ENCODE peak calls at places on chromosomes 12 and 14, in six cellular contexts. D, H, A, R, S and Z are unnamed samples.

GRCh38 chr14:24013654-24014514 is 25.2 kb downstream of the DHRS4L2 start:
- DNase-seq in D (peak; percentile 72), S (peak; percentile 77), A (peak; percentile 78), R (peak; percentile 60), H (peak; percentile 71), Z (peak; percentile 62)

GRCh38 chr12:106632797-106633450 is 50.1 kb downstream of the RFX4 start:
- DNase-seq in D (no peak), R (no peak), A (peak; percentile 43), S (peak; percentile 58), H (no peak), Z (no peak)

GRCh38 chr14:103872492-103873113 is 25.2 kb upstream of the PPP1R13B start:
- DNase-seq in S (no peak), A (no peak), R (no peak), H (no peak), D (no peak), Z (no peak)

GRCh38 chr14:102417118-102417517 is 54.4 kb downstream of the TECPR2 start:
- DNase-seq in R (no peak), A (no peak), S (no peak), H (no peak), D (peak; percentile 6), Z (no peak)

GRCh38 chr12:79637093-79637492 is 53.7 kb downstream of the PAWR start:
- DNase-seq in D (no peak), R (no peak), S (no peak), H (no peak), A (no peak), Z (no peak)

GRCh38 chr12:23704992-23705943 is 244.2 kb downstream of the SOX5 start:
- DNase-seq in D (no peak), S (no peak), R (no peak), H (no peak), A (no peak), Z (no peak)

GRCh38 chr14:96631621-96632362 is 129.6 kb downstream of the PAPOLA start:
- DNase-seq in R (no peak), D (no peak), S (no peak), H (no peak), A (no peak), Z (no peak)

GRCh38 chr14:88961214-88961613 is 136.8 kb downstream of the TTC8 start:
- DNase-seq in A (no peak), H (no peak), R (no peak), S (no peak), D (no peak), Z (no peak)

GRCh38 chr12:74412607-74413230 is 124.9 kb upstream of the ATXN7L3B start:
- DNase-seq in H (peak; percentile 3), R (no peak), S (peak; percentile 39), A (peak; percentile 28), D (no peak), Z (no peak)
- H3K4me3 ChIP-seq in H (no peak overlapping the region), R (no peak overlapping the region), S (no peak overlapping the region), A (no peak overlapping the region), D (no peak overlapping the region), Z (no peak overlapping the region)

GRCh38 chr12:70240677-70241076 is 2.6 kb upstream of the CNOT2 start:
- DNase-seq in S (no peak), D (no peak), A (no peak), R (no peak), H (no peak), Z (no peak)

GRCh38 chr12:70243510-70244331 is 488 bp downstream of the CNOT2 start:
- DNase-seq in A (peak; percentile 13), D (peak; percentile 85), H (peak; percentile 61), R (peak; percentile 70), S (peak; percentile 75), Z (peak; percentile 77)

GRCh38 chr12:70245458-70245857 is 2.2 kb downstream of the CNOT2 start:
- DNase-seq in H (no peak), S (no peak), A (no peak), D (no peak), R (no peak), Z (no peak)

GRCh38 chr12:70242695-70243509 is at the start of gene CNOT2:
- DNase-seq in R (peak; percentile 88), H (peak; percentile 93), D (peak; percentile 93), S (peak; percentile 94), A (peak; percentile 86), Z (peak; percentile 93)

DNA sequence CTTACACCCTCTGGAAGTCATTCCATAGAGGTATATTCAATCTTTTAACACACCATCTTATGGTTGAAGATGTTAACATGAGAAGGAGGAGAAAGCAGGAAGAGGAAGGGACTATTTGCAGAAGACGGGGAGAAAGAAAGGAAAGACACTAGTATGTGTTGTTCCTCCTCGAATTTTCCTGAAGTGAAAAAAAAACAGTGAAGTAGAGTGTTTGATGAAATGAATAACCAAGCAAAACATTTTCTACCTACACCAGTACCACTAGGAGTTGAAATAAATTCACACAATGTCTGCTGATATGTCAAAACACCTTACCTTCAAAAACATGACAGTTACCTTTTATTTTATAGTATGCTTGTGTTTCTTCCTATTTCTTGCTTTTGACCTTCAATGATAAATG is 1.4 kb upstream of the CNOT2 start:
- DNase-seq in S (no peak), H (no peak), D (no peak), A (no peak), R (no peak), Z (no peak)
- H3K27ac ChIP-seq in S (no peak overlapping the region), H (no peak overlapping the region), D (no peak overlapping the region), A (peak overlapping the region; percentile 96), R (no peak overlapping the region), Z (peak overlapping the region; percentile 97)

GRCh38 chr12:14779834-14780233 is 23.4 kb downstream of the WBP11 start:
- DNase-seq in H (no peak), D (no peak), S (no peak), A (no peak), R (no peak), Z (no peak)

GRCh38 chr12:14780851-14781250 is 22.4 kb downstream of the WBP11 start:
- DNase-seq in D (no peak), S (no peak), H (no peak), A (no peak), R (no peak), Z (no peak)

GRCh38 chr12:14782756-14783155 is 20.5 kb downstream of the WBP11 start:
- DNase-seq in H (no peak), D (no peak), A (no peak), S (no peak), R (no peak), Z (no peak)

GRCh38 chr12:14784471-14784870 is 18.8 kb downstream of the WBP11 start:
- DNase-seq in R (no peak), S (no peak), A (no peak), H (no peak), D (no peak), Z (no peak)

GRCh38 chr12:14781563-14781962 is 21.7 kb downstream of the WBP11 start:
- DNase-seq in A (no peak), D (no peak), R (no peak), S (no peak), H (no peak), Z (no peak)
- TF ChIP-seq POLR2A in A (no peak), D (no peak), R (no peak), S (no peak), H (no peak), Z (no peak)

DNA sequence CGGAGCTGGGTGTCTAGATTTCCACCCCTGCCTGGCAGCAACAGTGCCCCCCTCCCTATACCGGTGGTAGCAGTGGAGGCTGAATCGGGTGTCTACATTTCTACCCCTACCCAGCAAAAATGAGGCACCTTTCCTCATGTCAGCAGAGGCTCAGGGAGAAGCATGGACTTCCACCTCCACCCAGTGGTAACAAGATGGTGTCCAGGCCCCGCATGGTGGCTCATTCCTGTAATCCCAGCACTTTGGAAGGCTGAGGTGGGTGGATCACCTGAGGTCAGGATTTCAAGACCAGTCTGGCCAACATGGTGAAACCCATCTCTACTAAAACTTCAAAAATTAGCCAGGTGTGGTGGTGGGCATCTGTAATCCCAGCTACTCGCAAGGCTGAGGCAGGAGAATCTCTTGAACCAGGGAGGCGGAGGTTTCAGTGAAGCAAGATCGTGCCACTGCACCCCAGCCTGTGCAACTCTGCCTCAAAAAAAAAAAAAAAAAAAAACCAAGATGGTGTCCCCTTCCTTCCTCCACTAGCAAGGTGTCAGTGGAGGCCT is 35.5 kb upstream of the OR5AU1 start:
- DNase-seq in S (no peak), A (no peak), R (no peak), D (no peak), H (no peak), Z (no peak)
- H3K4me3 ChIP-seq in S (peak overlapping the region; percentile 40), A (no peak overlapping the region), R (no peak overlapping the region), D (peak overlapping the region; percentile 3), H (no peak overlapping the region), Z (no peak overlapping the region)

GRCh38 chr14:49950275-49951250 is 57.7 kb downstream of the ARF6 start:
- DNase-seq in S (no peak), R (no peak), H (no peak), A (peak; percentile 66), D (no peak), Z (no peak)
- H3K27ac ChIP-seq in S (peak overlapping the region; percentile 13), R (no peak overlapping the region), H (no peak overlapping the region), A (peak overlapping the region; percentile 57), D (no peak overlapping the region), Z (no peak overlapping the region)

GRCh38 chr12:9647825-9648700 is 21.4 kb upstream of the CLEC2D start:
- DNase-seq in R (peak; percentile 65), A (no peak), H (peak; percentile 69), D (peak; percentile 88), S (peak; percentile 74), Z (peak; percentile 88)
- TF ChIP-seq POLR2A in R (no peak), A (no peak), H (peak; percentile 28), D (peak; percentile 45), S (peak; percentile 39), Z (no peak)

GRCh38 chr12:12505544-12506501 is 56.8 kb downstream of the DUSP16 start:
- DNase-seq in S (no peak), H (peak; percentile 65), R (peak; percentile 37), A (no peak), D (no peak), Z (no peak)
- H3K4me3 ChIP-seq in S (no peak overlapping the region), H (peak overlapping the region; percentile 30), R (no peak overlapping the region), A (no peak overlapping the region), D (no peak overlapping the region), Z (peak overlapping the region; percentile 11)